ENCODE peak calls at places on chromosomes 4 and X, in seven cellular contexts. One of them, this sample, is unnamed.

GRCh38 chrX:73765776-73766465 is 202.9 kb downstream of the CHIC1 start:
- DNase-seq in OCI-LY7: peak
- DNase-seq in GM10248: no peak
- DNase-seq in progenitor cell of endocrine pancreas: no peak
- DNase-seq in thoracic aorta: no peak
- DNase-seq in GM13976: no peak
- DNase-seq in glutamatergic neuron: no peak
- DNase-seq in this sample: no peak

GRCh38 chr4:98482847-98483806 is 175.3 kb downstream of the TSPAN5 start:
- DNase-seq in glutamatergic neuron: no peak
- DNase-seq in progenitor cell of endocrine pancreas: no peak
- DNase-seq in GM13976: peak
- DNase-seq in GM10248: peak
- DNase-seq in thoracic aorta: no peak
- DNase-seq in OCI-LY7: no peak
- DNase-seq in this sample: peak

GRCh38 chr4:184359905-184360304 is 114.4 kb downstream of the IRF2 start:
- DNase-seq in OCI-LY7: no peak
- DNase-seq in GM13976: no peak
- DNase-seq in GM10248: no peak
- DNase-seq in thoracic aorta: no peak
- DNase-seq in progenitor cell of endocrine pancreas: no peak
- DNase-seq in glutamatergic neuron: no peak
- DNase-seq in this sample: no peak

GRCh38 chrX:69104756-69105434 is 60.4 kb downstream of the PJA1 start:
- DNase-seq in OCI-LY7: no peak
- DNase-seq in GM10248: no peak
- DNase-seq in glutamatergic neuron: no peak
- DNase-seq in GM13976: no peak
- DNase-seq in progenitor cell of endocrine pancreas: no peak
- DNase-seq in thoracic aorta: no peak
- DNase-seq in this sample: no peak

GRCh38 chr4:99811850-99812249 is 4.8 kb upstream of the DAPP1 start:
- DNase-seq in GM13976: peak
- DNase-seq in progenitor cell of endocrine pancreas: no peak
- DNase-seq in glutamatergic neuron: no peak
- DNase-seq in GM10248: peak
- DNase-seq in OCI-LY7: peak
- DNase-seq in thoracic aorta: no peak
- DNase-seq in this sample: peak

GRCh38 chr4:187478292-187479205 is 517.0 kb upstream of the ZFP42 start:
- DNase-seq in progenitor cell of endocrine pancreas: no peak
- DNase-seq in glutamatergic neuron: no peak
- DNase-seq in thoracic aorta: peak
- DNase-seq in GM10248: no peak
- DNase-seq in OCI-LY7: no peak
- DNase-seq in GM13976: no peak
- DNase-seq in this sample: no peak

GRCh38 chr4:105714932-105715331 is 6.3 kb downstream of the GSTCD start:
- DNase-seq in OCI-LY7: no peak
- DNase-seq in progenitor cell of endocrine pancreas: no peak
- DNase-seq in glutamatergic neuron: no peak
- DNase-seq in GM13976: no peak
- DNase-seq in thoracic aorta: no peak
- DNase-seq in GM10248: no peak
- DNase-seq in this sample: no peak

GRCh38 chr4:15420642-15421041 is 7.2 kb upstream of the C1QTNF7 start:
- DNase-seq in thoracic aorta: no peak
- DNase-seq in glutamatergic neuron: no peak
- DNase-seq in GM13976: no peak
- DNase-seq in GM10248: no peak
- DNase-seq in progenitor cell of endocrine pancreas: no peak
- DNase-seq in OCI-LY7: no peak
- DNase-seq in this sample: no peak

GRCh38 chr4:120672558-120673147 is 249.9 kb downstream of the PRDM5 start:
- DNase-seq in glutamatergic neuron: no peak
- DNase-seq in progenitor cell of endocrine pancreas: no peak
- DNase-seq in OCI-LY7: no peak
- DNase-seq in thoracic aorta: no peak
- DNase-seq in GM10248: no peak
- DNase-seq in GM13976: no peak
- DNase-seq in this sample: no peak

GRCh38 chr4:71765837-71766236 is 18.0 kb downstream of the GC start:
- DNase-seq in GM13976: no peak
- DNase-seq in thoracic aorta: no peak
- DNase-seq in glutamatergic neuron: no peak
- DNase-seq in GM10248: no peak
- DNase-seq in progenitor cell of endocrine pancreas: no peak
- DNase-seq in OCI-LY7: no peak
- DNase-seq in this sample: no peak

GRCh38 chr4:52861171-52861873 is 795 bp upstream of the RASL11B start:
- DNase-seq in thoracic aorta: no peak
- DNase-seq in glutamatergic neuron: no peak
- DNase-seq in GM13976: no peak
- DNase-seq in OCI-LY7: no peak
- DNase-seq in progenitor cell of endocrine pancreas: no peak
- DNase-seq in GM10248: no peak
- DNase-seq in this sample: no peak

GRCh38 chr4:141352775-141353544 is 132.3 kb downstream of the ZNF330 start:
- DNase-seq in progenitor cell of endocrine pancreas: no peak
- DNase-seq in OCI-LY7: no peak
- DNase-seq in GM10248: no peak
- DNase-seq in glutamatergic neuron: no peak
- DNase-seq in thoracic aorta: no peak
- DNase-seq in GM13976: no peak
- DNase-seq in this sample: no peak

GRCh38 chr4:24771241-24771640 is 24.1 kb upstream of the SOD3 start:
- DNase-seq in GM13976: no peak
- DNase-seq in GM10248: no peak
- DNase-seq in thoracic aorta: no peak
- DNase-seq in OCI-LY7: no peak
- DNase-seq in glutamatergic neuron: no peak
- DNase-seq in progenitor cell of endocrine pancreas: no peak
- DNase-seq in this sample: no peak

GRCh38 chr4:23717528-23718248 is 172.2 kb downstream of the PPARGC1A start:
- DNase-seq in GM10248: peak
- DNase-seq in OCI-LY7: peak
- DNase-seq in GM13976: peak
- DNase-seq in glutamatergic neuron: no peak
- DNase-seq in progenitor cell of endocrine pancreas: no peak
- DNase-seq in thoracic aorta: no peak
- DNase-seq in this sample: peak

GRCh38 chr4:44629280-44629866 is 22.1 kb downstream of the YIPF7 start:
- DNase-seq in glutamatergic neuron: no peak
- DNase-seq in progenitor cell of endocrine pancreas: peak
- DNase-seq in GM10248: peak
- DNase-seq in thoracic aorta: no peak
- DNase-seq in OCI-LY7: peak
- DNase-seq in GM13976: peak
- DNase-seq in this sample: peak

GRCh38 chrX:50614460-50614859 is 143.8 kb upstream of the DGKK start:
- DNase-seq in OCI-LY7: no peak
- DNase-seq in GM10248: no peak
- DNase-seq in glutamatergic neuron: no peak
- DNase-seq in thoracic aorta: no peak
- DNase-seq in GM13976: no peak
- DNase-seq in progenitor cell of endocrine pancreas: no peak
- DNase-seq in this sample: no peak

GRCh38 chrX:50617183-50617582 is 146.6 kb upstream of the DGKK start:
- DNase-seq in thoracic aorta: no peak
- DNase-seq in GM13976: no peak
- DNase-seq in progenitor cell of endocrine pancreas: no peak
- DNase-seq in OCI-LY7: no peak
- DNase-seq in glutamatergic neuron: no peak
- DNase-seq in GM10248: no peak
- DNase-seq in this sample: no peak

GRCh38 chrX:50622751-50623150 is 152.1 kb upstream of the DGKK start:
- DNase-seq in OCI-LY7: no peak
- DNase-seq in GM10248: no peak
- DNase-seq in glutamatergic neuron: no peak
- DNase-seq in thoracic aorta: no peak
- DNase-seq in GM13976: no peak
- DNase-seq in progenitor cell of endocrine pancreas: no peak
- DNase-seq in this sample: no peak

GRCh38 chrX:50615570-50616158 is 145.0 kb upstream of the DGKK start:
- DNase-seq in GM10248: no peak
- DNase-seq in GM13976: no peak
- DNase-seq in OCI-LY7: no peak
- DNase-seq in progenitor cell of endocrine pancreas: no peak
- DNase-seq in thoracic aorta: no peak
- DNase-seq in glutamatergic neuron: no peak
- DNase-seq in this sample: no peak

GRCh38 chrX:50618788-50619558 is 148.3 kb upstream of the DGKK start:
- DNase-seq in thoracic aorta: no peak
- DNase-seq in GM13976: no peak
- DNase-seq in progenitor cell of endocrine pancreas: no peak
- DNase-seq in GM10248: no peak
- DNase-seq in OCI-LY7: no peak
- DNase-seq in glutamatergic neuron: no peak
- DNase-seq in this sample: no peak
- TF ChIP-seq CTCF in thoracic aorta: no peak
- TF ChIP-seq CTCF in GM13976: no peak
- TF ChIP-seq CTCF in progenitor cell of endocrine pancreas: no peak
- TF ChIP-seq CTCF in GM10248: no peak
- TF ChIP-seq CTCF in OCI-LY7: no peak
- TF ChIP-seq CTCF in glutamatergic neuron: no peak
- TF ChIP-seq CTCF in this sample: no peak

GRCh38 chrX:138020941-138021340 is 455.0 kb downstream of the ZIC3 start:
- DNase-seq in glutamatergic neuron: no peak
- DNase-seq in GM10248: no peak
- DNase-seq in OCI-LY7: no peak
- DNase-seq in progenitor cell of endocrine pancreas: no peak
- DNase-seq in GM13976: no peak
- DNase-seq in thoracic aorta: no peak
- DNase-seq in this sample: no peak

GRCh38 chrX:138031715-138032114 is 465.8 kb downstream of the ZIC3 start:
- DNase-seq in GM13976: no peak
- DNase-seq in GM10248: no peak
- DNase-seq in progenitor cell of endocrine pancreas: no peak
- DNase-seq in OCI-LY7: no peak
- DNase-seq in glutamatergic neuron: no peak
- DNase-seq in thoracic aorta: no peak
- DNase-seq in this sample: no peak

DNA sequence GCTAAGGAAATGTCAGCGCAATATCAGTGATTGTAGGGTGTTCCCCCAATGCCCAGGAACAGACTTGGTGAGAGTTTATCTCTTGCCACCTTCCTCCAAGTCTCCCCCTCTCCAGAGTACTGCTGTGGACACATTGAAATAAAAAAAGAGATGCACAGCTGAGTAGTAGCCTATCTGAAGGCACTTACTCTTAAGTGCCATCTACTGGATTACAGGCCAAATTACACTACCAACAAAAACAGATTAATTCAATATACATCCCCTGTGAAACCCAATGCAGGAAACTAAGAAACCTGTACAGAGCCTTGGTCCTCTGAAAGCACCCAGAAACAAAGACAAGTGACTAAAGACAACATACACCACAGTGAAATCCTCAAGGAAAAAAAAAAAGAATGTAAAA is 460.3 kb downstream of the ZIC3 start:
- DNase-seq in progenitor cell of endocrine pancreas: no peak
- DNase-seq in GM13976: peak
- DNase-seq in GM10248: peak
- DNase-seq in thoracic aorta: no peak
- DNase-seq in OCI-LY7: peak
- DNase-seq in glutamatergic neuron: no peak
- DNase-seq in this sample: peak
- TF ChIP-seq CTCF in progenitor cell of endocrine pancreas: peak
- TF ChIP-seq CTCF in GM13976: peak
- TF ChIP-seq CTCF in GM10248: peak
- TF ChIP-seq CTCF in thoracic aorta: no peak
- TF ChIP-seq CTCF in OCI-LY7: peak
- TF ChIP-seq CTCF in glutamatergic neuron: peak
- TF ChIP-seq CTCF in this sample: no peak

GRCh38 chr4:140255467-140255866 is 101.5 kb upstream of the MAML3 start:
- DNase-seq in thoracic aorta: no peak
- DNase-seq in progenitor cell of endocrine pancreas: no peak
- DNase-seq in GM10248: no peak
- DNase-seq in GM13976: no peak
- DNase-seq in OCI-LY7: no peak
- DNase-seq in glutamatergic neuron: no peak
- DNase-seq in this sample: no peak

GRCh38 chr4:140252742-140253555 is 99.0 kb upstream of the MAML3 start:
- DNase-seq in thoracic aorta: no peak
- DNase-seq in GM13976: peak
- DNase-seq in GM10248: peak
- DNase-seq in OCI-LY7: peak
- DNase-seq in glutamatergic neuron: peak
- DNase-seq in progenitor cell of endocrine pancreas: peak
- DNase-seq in this sample: peak

GRCh38 chr4:140252144-140252741 is 98.3 kb upstream of the MAML3 start:
- DNase-seq in progenitor cell of endocrine pancreas: no peak
- DNase-seq in GM13976: peak
- DNase-seq in glutamatergic neuron: peak
- DNase-seq in GM10248: peak
- DNase-seq in OCI-LY7: peak
- DNase-seq in thoracic aorta: no peak
- DNase-seq in this sample: peak

GRCh38 chr4:140254656-140255299 is 100.8 kb upstream of the MAML3 start:
- DNase-seq in thoracic aorta: no peak
- DNase-seq in GM13976: no peak
- DNase-seq in GM10248: no peak
- DNase-seq in progenitor cell of endocrine pancreas: no peak
- DNase-seq in OCI-LY7: no peak
- DNase-seq in glutamatergic neuron: no peak
- DNase-seq in this sample: no peak

GRCh38 chr4:140253556-140254027 is 99.6 kb upstream of the MAML3 start:
- DNase-seq in GM10248: no peak
- DNase-seq in GM13976: no peak
- DNase-seq in OCI-LY7: no peak
- DNase-seq in thoracic aorta: no peak
- DNase-seq in progenitor cell of endocrine pancreas: no peak
- DNase-seq in glutamatergic neuron: no peak
- DNase-seq in this sample: no peak
- TF ChIP-seq CTCF in GM10248: peak
- TF ChIP-seq CTCF in GM13976: no peak
- TF ChIP-seq CTCF in OCI-LY7: no peak
- TF ChIP-seq CTCF in thoracic aorta: no peak
- TF ChIP-seq CTCF in progenitor cell of endocrine pancreas: peak
- TF ChIP-seq CTCF in glutamatergic neuron: peak
- TF ChIP-seq CTCF in this sample: no peak

GRCh38 chr4:3134201-3134600 is 59.7 kb downstream of the HTT start:
- DNase-seq in GM13976: no peak
- DNase-seq in glutamatergic neuron: no peak
- DNase-seq in OCI-LY7: no peak
- DNase-seq in thoracic aorta: no peak
- DNase-seq in GM10248: no peak
- DNase-seq in progenitor cell of endocrine pancreas: no peak
- DNase-seq in this sample: no peak

GRCh38 chr4:3137908-3138307 is 63.4 kb downstream of the HTT start:
- DNase-seq in progenitor cell of endocrine pancreas: no peak
- DNase-seq in GM13976: no peak
- DNase-seq in thoracic aorta: no peak
- DNase-seq in GM10248: no peak
- DNase-seq in OCI-LY7: no peak
- DNase-seq in glutamatergic neuron: no peak
- DNase-seq in this sample: no peak

GRCh38 chr4:3135155-3136011 is 60.9 kb downstream of the HTT start:
- DNase-seq in progenitor cell of endocrine pancreas: no peak
- DNase-seq in OCI-LY7: no peak
- DNase-seq in thoracic aorta: no peak
- DNase-seq in GM10248: no peak
- DNase-seq in glutamatergic neuron: no peak
- DNase-seq in GM13976: no peak
- DNase-seq in this sample: no peak

GRCh38 chr4:3130826-3131225 is 56.3 kb downstream of the HTT start:
- DNase-seq in OCI-LY7: no peak
- DNase-seq in GM10248: no peak
- DNase-seq in progenitor cell of endocrine pancreas: no peak
- DNase-seq in thoracic aorta: no peak
- DNase-seq in GM13976: no peak
- DNase-seq in glutamatergic neuron: no peak
- DNase-seq in this sample: no peak

GRCh38 chr4:3136454-3136853 is 62.0 kb downstream of the HTT start:
- DNase-seq in thoracic aorta: no peak
- DNase-seq in progenitor cell of endocrine pancreas: no peak
- DNase-seq in glutamatergic neuron: no peak
- DNase-seq in GM10248: no peak
- DNase-seq in OCI-LY7: peak
- DNase-seq in GM13976: no peak
- DNase-seq in this sample: no peak
- TF ChIP-seq CTCF in thoracic aorta: peak
- TF ChIP-seq CTCF in progenitor cell of endocrine pancreas: peak
- TF ChIP-seq CTCF in glutamatergic neuron: peak
- TF ChIP-seq CTCF in GM10248: no peak
- TF ChIP-seq CTCF in OCI-LY7: peak
- TF ChIP-seq CTCF in GM13976: no peak
- TF ChIP-seq CTCF in this sample: no peak

This sample was measured in GM20000.